ENCODE peak calls at places on chromosome 12, in four cellular contexts. Q is NCI-H524 treated with DMSO at 0.1 percent for 48 hours, R is RWPE1, V is astrocyte of the spinal cord. A is an unnamed sample.

GRCh38 chr12:80838708-80839107 is 99.0 kb downstream of the LIN7A start:
- DNase-seq in Q (peak; percentile 68), R (no peak), V (peak; percentile 48), A (no peak)

GRCh38 chr12:6341439-6342139 is at the start of gene TNFRSF1A:
- DNase-seq in Q (no peak), R (peak; percentile 61), V (peak; percentile 84), A (peak; percentile 91)

GRCh38 chr12:50960130-50960529 is 7.8 kb downstream of the HIGD1C start:
- DNase-seq in Q (no peak), R (no peak), V (peak; percentile 48), A (no peak)

GRCh38 chr12:57631566-57632368 is 1.2 kb downstream of the B4GALNT1 start:
- DNase-seq in Q (no peak), R (no peak), V (no peak), A (no peak)

GRCh38 chr12:112916270-112916669 is 9.5 kb downstream of the OAS1 start:
- DNase-seq in Q (no peak), R (peak; percentile 75), V (no peak), A (no peak)

GRCh38 chr12:49515266-49515665 is 23.6 kb upstream of the KCNH3 start:
- DNase-seq in Q (no peak), R (peak; percentile 66), V (peak; percentile 84), A (peak; percentile 47)

GRCh38 chr12:47078733-47079364 is 572 bp upstream of the PCED1B start:
- DNase-seq in Q (no peak), R (no peak), V (no peak), A (peak; percentile 86)

GRCh38 chr12:26124491-26125450 is at the start of gene BHLHE41:
- DNase-seq in Q (no peak), R (peak; percentile 18), V (peak; percentile 59), A (peak; percentile 21)

GRCh38 chr12:94875525-94875924 is 128.0 kb downstream of the NDUFA12 start:
- DNase-seq in Q (no peak), R (peak; percentile 23), V (peak; percentile 17), A (peak; percentile 69)

GRCh38 chr12:62434504-62435336 is 31.9 kb upstream of the MON2 start:
- DNase-seq in Q (no peak), R (peak; percentile 9), V (no peak), A (no peak)

GRCh38 chr12:56645201-56645716 is 525 bp downstream of the ATP5F1B start:
- DNase-seq in Q (no peak), R (peak; percentile 3), V (peak; percentile 5), A (no peak)